ENCODE peak calls at places on chromosomes 2 and 18, in eight cellular contexts. G, I, Y, U, Z, M, O and P are unnamed samples.

GRCh38 chr2:15059870-15060617 is 427.5 kb downstream of the LRATD1 start:
- DNase-seq in I (peak), M (no peak), G (no peak), O (no peak), Y (no peak), U (no peak), Z (no peak), P (peak)

GRCh38 chr2:206881708-206882335 is 57.5 kb upstream of the CPO start:
- DNase-seq in Y (no peak), G (no peak), U (no peak), Z (no peak), O (no peak), I (no peak), M (peak), P (no peak)

GRCh38 chr18:74242451-74243096 is 49.2 kb downstream of the CYB5A start:
- DNase-seq in Z (no peak), G (no peak), I (no peak), U (no peak), M (peak), Y (no peak), O (no peak), P (peak)

GRCh38 chr2:74696758-74697327 is 42.8 kb downstream of the SEMA4F start:
- DNase-seq in M (peak), U (no peak), Y (no peak), I (no peak), Z (no peak), G (no peak), O (no peak), P (peak)

GRCh38 chr2:120740765-120741513 is 5.3 kb downstream of the GLI2 start:
- DNase-seq in M (peak), O (peak), G (no peak), I (peak), U (peak), Y (no peak), Z (no peak), P (peak)

GRCh38 chr2:31228717-31229116 is 5.2 kb upstream of the EHD3 start:
- DNase-seq in I (no peak), O (no peak), U (no peak), Z (no peak), M (no peak), G (no peak), Y (no peak), P (no peak)

GRCh38 chr2:201707753-201708152 is 9.3 kb upstream of the MPP4 start:
- DNase-seq in Z (no peak), M (peak), G (no peak), U (no peak), Y (no peak), O (no peak), I (no peak), P (peak)

GRCh38 chr18:46152808-46153617 is 48.8 kb downstream of the HAUS1 start:
- DNase-seq in Y (no peak), G (no peak), Z (no peak), O (no peak), U (no peak), M (no peak), I (peak), P (no peak)

GRCh38 chr2:217890445-217890844 is 112.3 kb downstream of the TNS1 start:
- DNase-seq in Z (peak), I (peak), O (peak), Y (no peak), U (peak), M (peak), G (no peak), P (peak)

GRCh38 chr2:54579682-54580349 is 123.7 kb downstream of the SPTBN1 start:
- DNase-seq in U (no peak), Y (no peak), M (no peak), O (no peak), I (no peak), Z (no peak), G (peak), P (no peak)

GRCh38 chr18:60050821-60051220 is 151.0 kb downstream of the PMAIP1 start:
- DNase-seq in M (no peak), Y (no peak), O (no peak), U (no peak), I (no peak), G (no peak), Z (no peak), P (no peak)

GRCh38 chr18:35456181-35456850 is 41.4 kb downstream of the INO80C start:
- DNase-seq in O (no peak), Z (no peak), I (no peak), Y (peak), G (no peak), M (peak), U (no peak), P (peak)

GRCh38 chr2:237201461-237202287 is 116.0 kb downstream of the COPS8 start:
- DNase-seq in I (peak), G (no peak), Y (no peak), U (no peak), O (peak), Z (no peak), M (peak), P (peak)

GRCh38 chr2:223235986-223236385 is 184.0 kb downstream of the KCNE4 start:
- DNase-seq in G (no peak), Y (no peak), M (no peak), O (no peak), I (no peak), Z (no peak), U (no peak), P (no peak)

GRCh38 chr2:215207791-215208367 is 69.5 kb upstream of the ABCA12 start:
- DNase-seq in O (no peak), G (no peak), Z (no peak), I (no peak), U (no peak), M (no peak), Y (no peak), P (no peak)

GRCh38 chr2:212032536-212033219 is 505.9 kb downstream of the ERBB4 start:
- DNase-seq in I (no peak), U (no peak), Y (no peak), M (peak), G (no peak), O (no peak), Z (no peak), P (peak)

GRCh38 chr2:177419274-177419673 is 26.7 kb downstream of the AGPS start:
- DNase-seq in M (peak), G (no peak), O (no peak), I (no peak), U (no peak), Y (no peak), Z (no peak), P (peak)

GRCh38 chr2:67650292-67651133 is 253.4 kb downstream of the ETAA1 start:
- DNase-seq in U (peak), G (no peak), M (peak), O (peak), Y (peak), Z (peak), I (peak), P (peak)

GRCh38 chr18:9413586-9413985 is 61.7 kb upstream of the RALBP1 start:
- DNase-seq in O (no peak), G (no peak), M (peak), I (no peak), Z (no peak), U (no peak), Y (no peak), P (peak)

DNA sequence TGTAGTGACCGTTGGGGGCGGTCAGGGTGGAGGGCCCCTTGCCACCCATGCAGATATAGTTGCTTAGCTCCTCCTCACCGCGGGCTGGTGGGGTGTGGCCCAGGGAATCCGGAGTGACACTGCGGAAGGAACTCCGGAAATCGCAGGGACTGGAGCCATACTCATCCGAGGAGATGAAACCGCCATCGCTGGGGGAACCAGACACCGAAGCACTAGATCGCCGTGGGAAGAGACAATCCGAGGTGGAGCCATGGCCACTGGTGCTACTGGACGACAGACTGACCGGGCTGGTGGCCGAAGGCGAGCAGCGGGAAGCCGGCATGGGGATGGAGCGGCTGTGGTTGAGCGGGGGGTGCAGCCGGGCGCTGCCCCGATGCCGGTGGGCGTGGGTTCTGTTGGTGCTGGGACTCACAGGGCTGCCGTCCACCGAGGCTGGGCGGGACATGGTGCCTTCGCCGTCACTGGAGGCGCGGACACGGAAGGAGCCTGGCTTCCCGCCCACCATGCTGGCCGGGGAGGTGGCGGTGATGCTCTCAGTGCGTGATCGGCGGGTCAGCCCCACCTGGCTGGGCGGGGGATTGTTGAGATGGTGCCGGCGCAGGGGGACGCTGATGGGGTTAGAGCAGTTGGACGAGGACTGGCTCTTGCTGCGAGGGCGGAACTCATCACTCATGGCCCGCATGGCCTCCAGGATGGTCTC is 2.2 kb downstream of the IRS1 start:
- DNase-seq in M (no peak), Y (peak), Z (no peak), O (peak), G (no peak), I (no peak), U (peak), P (no peak)
- H3K4me3 ChIP-seq in M (peak), Y (no peak), Z (no peak), O (peak), G (no peak), I (no peak), U (no peak), P (peak)

DNA sequence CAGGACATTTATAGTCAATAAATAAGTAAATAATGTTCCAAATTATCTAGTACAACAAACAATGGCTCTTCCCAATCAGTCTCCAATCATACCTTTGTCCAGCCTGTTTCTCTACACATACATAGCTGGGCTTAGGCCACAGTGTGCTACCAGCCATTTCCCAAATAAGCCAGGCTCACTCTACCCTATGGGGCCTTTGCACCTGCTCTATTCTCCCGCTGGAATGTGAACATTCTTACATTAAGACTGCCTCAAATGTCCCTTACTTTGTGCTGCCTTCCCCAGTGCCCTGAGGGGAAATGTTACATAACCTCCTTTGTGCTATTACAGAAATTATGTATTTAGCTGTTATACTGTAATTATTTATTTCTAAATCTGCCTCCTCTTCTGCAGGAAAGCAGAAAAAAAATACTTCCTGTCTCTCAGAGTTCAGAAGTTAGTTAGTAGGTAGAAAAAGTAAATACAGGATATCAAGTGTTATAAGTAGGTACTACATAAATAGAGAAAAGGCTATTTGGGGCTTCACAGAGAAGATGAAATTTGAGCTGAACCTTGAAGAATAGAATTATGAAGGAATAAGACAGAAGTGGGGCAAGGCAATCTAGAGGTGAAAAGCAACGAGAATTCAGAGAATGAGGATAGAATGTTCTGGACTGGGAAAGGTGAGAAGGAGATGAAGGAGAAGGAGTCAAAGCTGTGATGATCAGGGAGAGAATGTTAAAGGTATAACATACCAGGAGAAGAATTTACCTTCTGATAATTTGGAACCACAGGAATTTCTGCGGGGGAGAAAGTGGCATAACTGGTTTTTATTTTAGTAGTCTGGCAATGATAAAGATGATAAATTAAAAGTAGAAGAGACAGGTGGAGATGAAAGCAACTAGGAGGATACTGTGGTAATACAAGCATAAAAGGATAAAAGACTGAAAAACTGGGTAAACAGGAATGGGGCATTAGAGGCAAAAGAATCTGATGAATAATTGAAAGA is 37.0 kb downstream of the ROCK1 start:
- DNase-seq in G (no peak), U (no peak), I (peak), M (no peak), Y (no peak), O (no peak), Z (no peak), P (no peak)
- H3K4me3 ChIP-seq in G (no peak), U (no peak), I (no peak), M (no peak), Y (no peak), O (no peak), Z (no peak), P (no peak)

DNA sequence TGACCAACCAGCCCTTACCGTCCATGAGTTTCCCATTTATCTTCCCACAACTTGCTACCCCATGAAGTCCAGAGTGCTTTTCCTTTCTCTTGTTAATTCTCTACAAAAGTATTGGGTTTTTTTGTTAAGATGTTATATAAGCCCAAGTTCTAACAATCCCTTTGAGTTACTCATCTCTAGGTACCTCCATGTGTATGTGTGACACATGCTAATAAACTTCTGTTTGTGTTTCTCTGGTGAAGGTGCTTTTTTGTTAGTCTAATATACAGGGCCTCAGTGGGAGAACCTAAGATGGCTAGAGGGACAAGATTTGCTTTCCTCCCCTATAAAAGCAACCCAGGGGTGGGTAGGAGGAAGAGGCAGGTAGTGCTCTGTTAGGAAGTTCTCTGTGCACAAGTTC is 31.8 kb upstream of the RMDN2 start:
- DNase-seq in Z (no peak), U (no peak), O (no peak), M (no peak), I (no peak), Y (no peak), G (no peak), P (no peak)
- H3K4me3 ChIP-seq in Z (no peak), U (no peak), O (no peak), M (no peak), I (no peak), Y (no peak), G (no peak), P (no peak)

GRCh38 chr18:76351961-76352581 is 143.0 kb downstream of the ZNF516 start:
- DNase-seq in G (no peak), O (peak), M (peak), Z (peak), I (peak), U (no peak), Y (no peak), P (peak)
- H3K4me3 ChIP-seq in G (no peak), O (peak), M (peak), Z (peak), I (no peak), U (no peak), Y (no peak), P (no peak)

DNA sequence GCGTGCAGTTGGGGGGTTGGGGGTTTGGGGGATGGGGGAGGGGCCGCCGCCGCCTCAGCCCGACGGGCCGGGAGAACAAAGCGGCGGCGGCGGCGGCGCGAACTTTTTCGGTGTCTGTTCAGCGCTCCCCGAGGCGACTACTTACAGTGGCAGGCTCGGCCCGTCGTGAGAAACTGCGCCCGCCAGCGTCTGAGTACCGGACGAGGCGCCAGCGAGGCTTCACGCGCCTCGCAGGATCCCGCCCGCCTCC is 172 bp downstream of the PRKD3 start:
- DNase-seq in M (peak), I (peak), U (peak), Y (peak), Z (peak), G (no peak), O (peak), P (peak)
- H3K4me3 ChIP-seq in M (peak), I (no peak), U (peak), Y (peak), Z (peak), G (no peak), O (peak), P (peak)

GRCh38 chr2:162301151-162301804 is 17.2 kb downstream of the IFIH1 start:
- DNase-seq in M (peak), U (peak), I (peak), Z (peak), G (peak), O (peak), Y (no peak), P (peak)

GRCh38 chr2:162294949-162295348 is 23.5 kb downstream of the IFIH1 start:
- DNase-seq in M (no peak), O (no peak), G (no peak), Z (no peak), U (no peak), I (peak), Y (no peak), P (no peak)

GRCh38 chr2:162298669-162299335 is 19.7 kb downstream of the IFIH1 start:
- DNase-seq in G (no peak), Z (no peak), O (no peak), Y (peak), M (no peak), U (no peak), I (no peak), P (no peak)

GRCh38 chr2:162300271-162300670 is 18.2 kb downstream of the IFIH1 start:
- DNase-seq in U (no peak), Z (no peak), Y (no peak), I (no peak), O (no peak), G (no peak), M (no peak), P (no peak)

DNA sequence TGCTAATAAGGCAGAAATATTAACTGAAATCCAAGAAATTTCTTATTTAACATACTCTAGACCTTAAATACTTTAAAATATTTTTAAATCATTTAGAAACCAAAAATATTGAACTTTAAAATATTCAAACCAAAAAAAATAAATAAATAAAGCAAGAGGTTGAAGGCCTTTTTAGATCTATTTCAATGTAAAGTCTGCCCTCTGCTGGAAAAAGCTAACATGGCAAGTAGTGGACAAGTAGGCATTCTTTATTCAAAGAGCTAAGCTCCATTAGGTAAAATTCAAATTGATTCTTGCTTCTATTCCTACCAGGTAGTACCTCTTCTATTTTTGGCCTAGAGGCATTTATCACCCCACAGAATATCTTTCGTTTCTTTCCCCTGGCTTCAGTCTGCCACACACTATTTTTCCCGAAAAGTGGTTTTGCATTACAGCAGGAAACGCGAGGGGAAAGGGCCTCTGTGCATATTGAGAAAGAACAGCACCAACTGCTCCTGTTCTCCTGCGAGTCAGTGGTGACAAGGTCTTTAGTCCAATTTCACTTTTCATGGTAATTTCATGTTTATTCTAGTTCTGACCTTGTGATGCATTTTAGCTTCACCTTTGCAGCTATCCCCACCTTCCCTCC is 20.4 kb downstream of the IFIH1 start:
- DNase-seq in G (peak), I (peak), Y (no peak), O (peak), M (peak), Z (peak), U (no peak), P (peak)
- H3K4me3 ChIP-seq in G (no peak), I (no peak), Y (no peak), O (no peak), M (no peak), Z (no peak), U (no peak), P (no peak)

GRCh38 chr2:101501443-101501842 is 26.5 kb upstream of the RFX8 start:
- DNase-seq in O (no peak), Z (no peak), U (no peak), M (no peak), I (no peak), Y (no peak), G (no peak), P (no peak)

GRCh38 chr2:101496279-101496678 is 21.4 kb upstream of the RFX8 start:
- DNase-seq in O (no peak), G (no peak), I (no peak), U (no peak), Y (no peak), Z (no peak), M (no peak), P (no peak)

GRCh38 chr2:101502095-101502494 is 27.2 kb upstream of the RFX8 start:
- DNase-seq in O (no peak), Y (no peak), G (no peak), M (no peak), U (no peak), I (no peak), Z (no peak), P (no peak)

GRCh38 chr2:101500860-101501259 is 25.9 kb upstream of the RFX8 start:
- DNase-seq in G (no peak), I (no peak), O (no peak), M (peak), Y (no peak), U (no peak), Z (no peak), P (no peak)

DNA sequence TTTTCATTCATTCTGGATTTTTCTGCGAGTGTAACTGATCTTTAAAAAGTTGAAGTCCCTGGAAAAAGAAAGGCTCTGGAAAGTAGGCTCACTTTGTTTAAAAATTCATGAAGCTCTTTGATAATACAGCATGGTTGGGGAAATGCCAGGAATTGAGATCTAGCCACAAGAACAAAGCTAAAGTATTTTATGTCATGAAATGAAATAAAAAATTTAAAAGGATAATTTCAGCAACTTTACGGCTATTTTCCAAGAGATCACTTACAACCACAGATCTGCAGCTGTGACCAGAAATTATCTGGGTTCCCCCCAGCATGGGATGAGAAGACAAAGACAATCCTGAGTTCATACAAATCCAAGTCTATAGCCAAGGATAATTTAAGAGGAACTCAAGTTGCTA is 25.3 kb upstream of the RFX8 start:
- DNase-seq in U (no peak), Z (no peak), I (no peak), M (peak), G (no peak), O (no peak), Y (no peak), P (peak)
- H3K4me3 ChIP-seq in U (no peak), Z (no peak), I (no peak), M (no peak), G (no peak), O (no peak), Y (no peak), P (no peak)

GRCh38 chr2:61463769-61464475 is 7.0 kb downstream of the USP34 start:
- DNase-seq in O (no peak), I (peak), U (no peak), Z (no peak), M (no peak), G (no peak), Y (no peak), P (no peak)
- H3K4me3 ChIP-seq in O (no peak), I (no peak), U (no peak), Z (no peak), M (no peak), G (no peak), Y (no peak), P (no peak)

GRCh38 chr2:6975988-6976387 is 58.8 kb downstream of the RNF144A start:
- DNase-seq in G (no peak), Z (no peak), Y (no peak), M (no peak), O (no peak), I (no peak), U (no peak), P (no peak)
- H3K4me3 ChIP-seq in G (no peak), Z (no peak), Y (no peak), M (no peak), O (no peak), I (no peak), U (no peak), P (no peak)

GRCh38 chr2:58553937-58554336 is 312.8 kb upstream of the FANCL start:
- DNase-seq in U (no peak), O (no peak), M (peak), I (peak), Z (no peak), Y (no peak), G (no peak), P (peak)
- H3K4me3 ChIP-seq in U (no peak), O (no peak), M (no peak), I (no peak), Z (no peak), Y (no peak), G (no peak), P (no peak)